ENCODE peak calls at places on chromosomes 6 and 20, in seven cellular contexts. R, E, C, D, F, V and T are unnamed samples.

GRCh38 chr6:45436544-45437440 is 59.1 kb upstream of the SUPT3H start:
- DNase-seq in E (peak; percentile 81), C (no peak), F (no peak), R (no peak), V (peak; percentile 78), D (no peak), T (no peak)

GRCh38 chr6:73694711-73695411 is 1.1 kb upstream of the CD109 start:
- DNase-seq in D (no peak), E (peak; percentile 50), R (no peak), C (no peak), F (no peak), V (peak; percentile 82), T (no peak)

GRCh38 chr6:134287863-134288537 is 29.9 kb downstream of the SGK1 start:
- DNase-seq in R (no peak), E (peak; percentile 43), C (no peak), V (peak; percentile 45), D (no peak), F (no peak), T (no peak)

GRCh38 chr6:68777956-68778355 is 142.9 kb downstream of the ADGRB3 start:
- DNase-seq in F (peak; percentile 72), D (no peak), C (no peak), V (no peak), R (no peak), E (peak; percentile 71), T (no peak)

GRCh38 chr6:72788188-72788587 is 166.3 kb downstream of the KCNQ5 start:
- DNase-seq in V (peak; percentile 90), D (no peak), F (no peak), E (peak; percentile 39), C (no peak), R (no peak), T (no peak)

GRCh38 chr6:28172006-28172405 is 30.3 kb downstream of the ZKSCAN8 start:
- DNase-seq in E (no peak), R (no peak), D (no peak), V (no peak), C (no peak), F (no peak), T (no peak)

GRCh38 chr6:20334961-20335360 is 66.7 kb upstream of the E2F3 start:
- DNase-seq in V (no peak), R (no peak), D (no peak), E (no peak), F (no peak), C (no peak), T (no peak)

GRCh38 chr6:5997420-5998093 is 9.2 kb downstream of the NRN1 start:
- DNase-seq in E (no peak), F (peak; percentile 59), R (no peak), C (no peak), D (no peak), V (peak; percentile 41), T (peak; percentile 40)

GRCh38 chr20:62961310-62961783 is 8.8 kb downstream of the SLC17A9 start:
- DNase-seq in C (no peak), V (peak; percentile 79), R (no peak), D (no peak), E (no peak), F (no peak), T (no peak)

GRCh38 chr20:2475850-2476741 is 5.5 kb upstream of the SNRPB start:
- DNase-seq in V (no peak), F (no peak), D (no peak), R (no peak), E (no peak), C (no peak), T (no peak)

GRCh38 chr6:27096834-27097511 is 150.5 kb upstream of the PRSS16 start:
- DNase-seq in C (no peak), R (peak; percentile 22), E (peak; percentile 70), V (peak; percentile 80), F (no peak), D (peak; percentile 67), T (no peak)

GRCh38 chr6:95093154-95093553 is 484.2 kb upstream of the MANEA start:
- DNase-seq in V (peak; percentile 78), C (no peak), D (no peak), R (no peak), E (no peak), F (no peak), T (no peak)

GRCh38 chr6:43963203-43963602 is 164.0 kb downstream of the MRPL14 start:
- DNase-seq in D (no peak), V (no peak), R (no peak), E (no peak), C (no peak), F (peak; percentile 53), T (no peak)

GRCh38 chr6:74826318-74826717 is 379.5 kb downstream of the COL12A1 start:
- DNase-seq in F (no peak), V (no peak), C (no peak), D (no peak), E (no peak), R (no peak), T (no peak)

GRCh38 chr20:36092424-36093024 is 62.0 kb upstream of the EPB41L1 start:
- DNase-seq in F (no peak), R (no peak), C (no peak), D (no peak), E (peak; percentile 33), V (no peak), T (no peak)

GRCh38 chr6:3884007-3884745 is 35.0 kb downstream of the FAM50B start:
- DNase-seq in E (peak; percentile 77), V (peak; percentile 74), C (peak; percentile 31), F (peak; percentile 35), D (no peak), R (no peak), T (no peak)

GRCh38 chr6:11098009-11098408 is 4.4 kb downstream of the SMIM13 start:
- DNase-seq in V (no peak), F (no peak), C (no peak), E (no peak), D (no peak), R (no peak), T (no peak)

DNA sequence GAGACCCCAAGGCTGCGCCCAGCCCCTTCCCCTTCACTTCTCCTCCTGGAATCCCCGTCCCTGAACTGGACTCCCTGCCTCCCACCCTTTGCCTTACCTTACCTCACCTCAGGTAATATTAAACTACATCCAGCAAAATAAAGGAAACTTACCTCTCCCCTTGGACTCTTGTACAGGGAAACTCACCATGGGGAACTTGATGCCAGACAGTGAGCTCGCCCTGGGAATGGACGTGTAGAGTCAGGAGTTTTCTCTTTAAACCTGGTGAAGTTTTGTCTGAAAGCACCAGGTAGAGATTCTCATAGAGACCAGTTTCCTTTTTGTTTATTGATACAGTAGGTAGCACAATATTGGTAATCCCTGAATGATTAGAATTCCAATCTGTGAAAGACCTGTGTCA is 539 bp upstream of the HLA-C start:
- DNase-seq in F (no peak), C (no peak), R (peak; percentile 29), V (no peak), D (peak; percentile 28), E (peak; percentile 7), T (no peak)
- H3K4me3 ChIP-seq in F (no peak overlapping the region), C (peak overlapping the region; percentile 77), R (peak overlapping the region; percentile 82), V (peak overlapping the region; percentile 89), D (peak overlapping the region; percentile 70), E (peak overlapping the region; percentile 56), T (no peak overlapping the region)

DNA sequence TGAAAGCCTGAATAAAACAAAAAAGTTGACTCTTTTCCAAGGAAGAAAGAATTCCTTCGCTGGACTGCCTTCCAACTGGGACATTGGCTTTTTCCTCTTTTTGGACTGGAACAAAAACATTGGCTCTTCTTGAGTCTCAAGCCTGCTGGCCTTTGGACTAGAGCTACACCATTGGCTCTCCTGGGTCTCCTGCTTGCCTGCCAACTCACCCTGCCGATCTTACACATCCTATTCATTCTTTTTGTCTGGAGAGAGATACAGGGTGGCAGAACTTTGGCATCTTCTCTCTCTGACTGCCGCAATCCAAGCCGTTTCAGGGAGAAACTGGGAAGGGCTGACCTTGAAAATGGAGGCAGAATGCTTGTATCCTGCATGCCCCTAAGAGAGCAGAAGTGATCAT is 20.2 kb downstream of the DDO start:
- DNase-seq in F (peak; percentile 71), E (peak; percentile 17), D (no peak), C (no peak), V (no peak), R (no peak), T (no peak)
- H3K27me3 ChIP-seq in F (no peaks in the 10 kb centered on the region), E (no peaks in the 10 kb centered on the region), D (no peaks in the 10 kb centered on the region), C (no peaks in the 10 kb centered on the region), V (no peaks in the 10 kb centered on the region), R (no peaks in the 10 kb centered on the region), T (no peaks in the 10 kb centered on the region)

GRCh38 chr20:4998160-4998651 is 3.1 kb downstream of the SLC23A2 start:
- DNase-seq in E (no peak), F (no peak), V (no peak), C (no peak), D (no peak), R (peak; percentile 32), T (no peak)

GRCh38 chr20:5000263-5001173 is 792 bp downstream of the SLC23A2 start:
- DNase-seq in V (no peak), C (no peak), D (peak; percentile 46), F (peak; percentile 93), E (no peak), R (peak; percentile 24), T (no peak)

GRCh38 chr20:5001174-5002076 is at the start of gene SLC23A2:
- DNase-seq in V (no peak), R (peak; percentile 56), F (peak; percentile 66), C (no peak), D (peak; percentile 34), E (peak; percentile 32), T (peak; percentile 56)

GRCh38 chr20:5002077-5002413 is 735 bp upstream of the SLC23A2 start:
- DNase-seq in V (no peak), C (no peak), F (no peak), D (peak; percentile 20), R (no peak), E (no peak), T (peak; percentile 40)

DNA sequence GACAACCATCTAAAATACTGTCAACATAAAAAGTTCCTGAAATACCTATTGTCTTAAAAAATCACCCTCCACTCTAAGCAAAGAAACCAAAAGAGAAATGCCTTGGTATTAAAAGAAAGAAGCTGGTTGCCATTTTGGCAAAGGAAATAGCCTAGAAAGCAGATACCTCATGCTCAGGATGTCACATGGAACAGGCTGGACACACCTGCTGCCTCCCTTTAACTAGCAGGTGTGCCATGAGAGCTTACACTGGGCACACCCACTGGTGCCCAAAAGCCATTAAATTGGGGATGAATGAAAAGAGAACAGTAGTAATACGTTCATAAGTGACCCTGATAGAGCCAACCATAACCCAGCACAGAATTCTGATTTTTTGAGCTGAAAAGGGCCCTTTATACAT is 1.5 kb downstream of the SLC23A2 start:
- DNase-seq in F (no peak), R (no peak), E (no peak), C (no peak), D (peak; percentile 20), V (no peak), T (no peak)
- H3K4me3 ChIP-seq in F (no peak overlapping the region), R (peak overlapping the region; percentile 72), E (no peak overlapping the region), C (no peak overlapping the region), D (peak overlapping the region; percentile 56), V (peak overlapping the region; percentile 76), T (no peak overlapping the region)

GRCh38 chr6:155245193-155245592 is 18.6 kb upstream of the CLDN20 start:
- DNase-seq in R (no peak), D (no peak), C (no peak), V (no peak), F (peak; percentile 43), E (no peak), T (no peak)

GRCh38 chr6:155245871-155246270 is 17.9 kb upstream of the CLDN20 start:
- DNase-seq in E (no peak), D (no peak), R (no peak), V (no peak), C (no peak), F (peak; percentile 20), T (no peak)

GRCh38 chr6:155240905-155241600 is 22.8 kb upstream of the CLDN20 start:
- DNase-seq in C (no peak), V (no peak), R (no peak), D (no peak), E (no peak), F (no peak), T (no peak)

GRCh38 chr6:155244434-155244833 is 19.4 kb upstream of the CLDN20 start:
- DNase-seq in V (no peak), D (no peak), E (no peak), R (no peak), C (no peak), F (no peak), T (no peak)

GRCh38 chr6:155241966-155242365 is 21.8 kb upstream of the CLDN20 start:
- DNase-seq in V (no peak), R (no peak), E (no peak), D (no peak), F (peak; percentile 35), C (no peak), T (no peak)
- H3K27me3 ChIP-seq in V (no peaks in the 10 kb centered on the region), R (no peaks in the 10 kb centered on the region), E (no peaks in the 10 kb centered on the region), D (no peaks in the 10 kb centered on the region), F (no peaks in the 10 kb centered on the region), C (no peaks in the 10 kb centered on the region), T (no peaks in the 10 kb centered on the region)